ENCODE peak calls at places on chromosomes 16 and 17, in seven cellular contexts. X is CD8-positive, alpha-beta T cell; N is H1; H is stimulated activated naive CD4-positive, alpha-beta T cell; V is spleen; S is lung; L is T-helper 1 cell. J is an unnamed sample.

GRCh38 chr16:14001521-14001920 is 69.6 kb upstream of the MRTFB start:
- DNase-seq in S (no peak), L (no peak), H (no peak), N (no peak), V (no peak), X (no peak), J (no peak)

GRCh38 chr16:52123063-52123839 is 423.7 kb downstream of the TOX3 start:
- DNase-seq in L (no peak), V (no peak), N (no peak), H (no peak), X (no peak), S (no peak), J (no peak)

GRCh38 chr17:19510903-19511302 is 22.8 kb upstream of the SLC47A1 start:
- DNase-seq in L (no peak), S (no peak), V (no peak), N (no peak), H (no peak), X (no peak), J (no peak)

GRCh38 chr17:27241346-27241946 is 52.5 kb upstream of the WSB1 start:
- DNase-seq in X (no peak), S (peak), H (no peak), L (peak), N (no peak), V (no peak), J (peak)

GRCh38 chr16:47578573-47578972 is 117.4 kb downstream of the PHKB start:
- DNase-seq in L (no peak), N (no peak), S (no peak), X (no peak), H (no peak), V (no peak), J (no peak)

GRCh38 chr17:81924557-81925532 is 2.7 kb downstream of the MAFG start:
- DNase-seq in L (peak), H (no peak), N (no peak), V (no peak), X (no peak), S (no peak), J (no peak)

GRCh38 chr17:74732042-74732846 is 4.8 kb upstream of the RAB37 start:
- DNase-seq in L (no peak), N (no peak), H (no peak), V (peak), X (no peak), S (no peak), J (no peak)

GRCh38 chr17:41982026-41982989 is 15.7 kb downstream of the CNP start:
- DNase-seq in H (no peak), S (no peak), V (no peak), L (no peak), N (no peak), X (no peak), J (no peak)

GRCh38 chr16:69796285-69797118 is 34.4 kb downstream of the WWP2 start:
- DNase-seq in L (peak), X (peak), H (no peak), S (peak), N (peak), V (no peak), J (peak)

GRCh38 chr17:49388290-49388640 is 26.2 kb upstream of the ZNF652 start:
- DNase-seq in N (no peak), V (no peak), H (no peak), S (no peak), X (no peak), L (peak), J (no peak)

GRCh38 chr16:51752596-51752995 is 601.5 kb upstream of the SALL1 start:
- DNase-seq in X (no peak), H (no peak), V (no peak), S (no peak), N (no peak), L (no peak), J (no peak)

GRCh38 chr17:29108806-29109476 is 66.0 kb downstream of the PIPOX start:
- DNase-seq in S (no peak), V (no peak), L (no peak), X (no peak), N (no peak), H (no peak), J (no peak)